ENCODE peak calls at places on chromosomes 12 and 14, in six cellular contexts. J, Q, M, B, F and H are unnamed samples.

GRCh38 chr12:1013618-1014489 is 22.8 kb downstream of the ERC1 start:
- DNase-seq in J (peak; percentile 82), Q (peak; percentile 67), M (no peak), B (no peak), F (no peak), H (no peak)

GRCh38 chr14:98138666-98139065 is 1133.3 kb downstream of the BCL11B start:
- DNase-seq in J (peak; percentile 16), Q (no peak), M (peak; percentile 60), B (no peak), F (peak; percentile 59), H (no peak)

GRCh38 chr14:90698379-90698869 is 117.8 kb downstream of the TTC7B start:
- DNase-seq in J (peak; percentile 70), Q (peak; percentile 35), M (no peak), B (peak; percentile 78), F (no peak), H (peak; percentile 67)

GRCh38 chr12:6322352-6322751 is 11.9 kb downstream of the PLEKHG6 start:
- DNase-seq in J (no peak), Q (no peak), M (no peak), B (no peak), F (no peak), H (no peak)

GRCh38 chr12:15151141-15152091 is 69.8 kb downstream of the RERG start:
- DNase-seq in J (no peak), Q (no peak), M (no peak), B (no peak), F (peak; percentile 14), H (no peak)

GRCh38 chr12:49121047-49121696 is 10.0 kb downstream of the TUBA1B start:
- DNase-seq in J (peak; percentile 73), Q (peak; percentile 62), M (no peak), B (peak; percentile 32), F (peak; percentile 54), H (peak; percentile 64)

GRCh38 chr12:46360908-46361666 is 11.5 kb downstream of the SLC38A2 start:
- DNase-seq in J (no peak), Q (no peak), M (no peak), B (no peak), F (no peak), H (no peak)

GRCh38 chr12:6364037-6364360 is 11.4 kb downstream of the SCNN1A start:
- DNase-seq in J (no peak), Q (no peak), M (no peak), B (peak; percentile 57), F (no peak), H (no peak)

GRCh38 chr12:1093166-1093751 is 102.2 kb downstream of the ERC1 start:
- DNase-seq in J (peak; percentile 62), Q (peak; percentile 29), M (no peak), B (no peak), F (peak; percentile 70), H (no peak)

GRCh38 chr12:121968880-121969279 is 50.5 kb downstream of the CFAP251 start:
- DNase-seq in J (no peak), Q (no peak), M (no peak), B (peak; percentile 24), F (no peak), H (peak; percentile 49)

GRCh38 chr12:49920241-49920914 is 16.7 kb upstream of the FAIM2 start:
- DNase-seq in J (peak; percentile 16), Q (peak; percentile 37), M (no peak), B (no peak), F (peak; percentile 40), H (no peak)

GRCh38 chr12:41190360-41190759 is 2.2 kb downstream of the PDZRN4 start:
- DNase-seq in J (no peak), Q (peak; percentile 3), M (no peak), B (no peak), F (peak; percentile 14), H (peak; percentile 51)

GRCh38 chr12:47097276-47097896 is 17.6 kb upstream of the AMIGO2 start:
- DNase-seq in J (peak; percentile 41), Q (no peak), M (no peak), B (no peak), F (no peak), H (no peak)

GRCh38 chr12:131280426-131280825 is 326.7 kb downstream of the ADGRD1 start:
- DNase-seq in J (no peak), Q (no peak), M (no peak), B (no peak), F (no peak), H (no peak)

GRCh38 chr12:115103884-115104883 is 420.2 kb upstream of the TBX3 start:
- DNase-seq in J (no peak), Q (no peak), M (no peak), B (peak; percentile 32), F (peak; percentile 7), H (no peak)

GRCh38 chr14:103679351-103679750 is 35.9 kb downstream of the XRCC3 start:
- DNase-seq in J (peak; percentile 39), Q (no peak), M (peak; percentile 32), B (no peak), F (peak; percentile 67), H (no peak)

GRCh38 chr14:72608391-72609204 is 285.3 kb downstream of the DPF3 start:
- DNase-seq in J (peak; percentile 91), Q (peak; percentile 93), M (no peak), B (no peak), F (peak; percentile 43), H (no peak)

GRCh38 chr12:100348657-100349454 is 8.0 kb upstream of the SLC17A8 start:
- DNase-seq in J (peak; percentile 25), Q (no peak), M (no peak), B (no peak), F (peak; percentile 51), H (no peak)

GRCh38 chr14:105315941-105316562 is 1.5 kb downstream of the PACS2 start:
- DNase-seq in J (no peak), Q (no peak), M (no peak), B (no peak), F (peak; percentile 71), H (no peak)

GRCh38 chr12:132167610-132168310 is 23.5 kb downstream of the NOC4L start:
- DNase-seq in J (no peak), Q (no peak), M (no peak), B (peak; percentile 3), F (peak; percentile 83), H (peak; percentile 39)